ENCODE peak calls at places on chromosomes 16 and 17, in eight cellular contexts. One of them, this sample, is unnamed.

GRCh38 chr17:62150471-62150870 is 85.4 kb upstream of the MED13 start:
- DNase-seq in HFF-Myc: no peak
- DNase-seq in GM06990: no peak
- DNase-seq in GM12865: no peak
- DNase-seq in uterus: no peak
- DNase-seq in A549: no peak
- DNase-seq in foreskin fibroblast: no peak
- DNase-seq in PC-9: no peak
- DNase-seq in this sample: no peak

GRCh38 chr16:85144026-85144915 is 32.0 kb upstream of the CIBAR2 start:
- DNase-seq in HFF-Myc: no peak
- DNase-seq in PC-9: peak
- DNase-seq in foreskin fibroblast: no peak
- DNase-seq in GM06990: no peak
- DNase-seq in GM12865: no peak
- DNase-seq in A549: no peak
- DNase-seq in uterus: no peak
- DNase-seq in this sample: no peak

GRCh38 chr16:50667497-50668367 is 13.4 kb downstream of the SNX20 start:
- DNase-seq in PC-9: no peak
- DNase-seq in A549: no peak
- DNase-seq in uterus: no peak
- DNase-seq in GM06990: no peak
- DNase-seq in foreskin fibroblast: no peak
- DNase-seq in GM12865: peak
- DNase-seq in HFF-Myc: no peak
- DNase-seq in this sample: no peak

GRCh38 chr16:65523258-65523950 is 401.5 kb upstream of the CDH11 start:
- DNase-seq in foreskin fibroblast: no peak
- DNase-seq in GM12865: no peak
- DNase-seq in uterus: no peak
- DNase-seq in A549: no peak
- DNase-seq in PC-9: no peak
- DNase-seq in GM06990: no peak
- DNase-seq in HFF-Myc: no peak
- DNase-seq in this sample: no peak

GRCh38 chr16:81939164-81940067 is 71.9 kb downstream of the SDR42E1 start:
- DNase-seq in PC-9: no peak
- DNase-seq in uterus: no peak
- DNase-seq in HFF-Myc: no peak
- DNase-seq in foreskin fibroblast: no peak
- DNase-seq in A549: no peak
- DNase-seq in GM06990: no peak
- DNase-seq in GM12865: no peak
- DNase-seq in this sample: no peak

GRCh38 chr17:67624886-67625656 is 92.7 kb upstream of the NOL11 start:
- DNase-seq in A549: no peak
- DNase-seq in PC-9: no peak
- DNase-seq in foreskin fibroblast: no peak
- DNase-seq in GM06990: no peak
- DNase-seq in uterus: no peak
- DNase-seq in GM12865: no peak
- DNase-seq in HFF-Myc: no peak
- DNase-seq in this sample: no peak

GRCh38 chr16:3095869-3096268 is 3.2 kb downstream of the ZSCAN10 start:
- DNase-seq in HFF-Myc: no peak
- DNase-seq in uterus: no peak
- DNase-seq in foreskin fibroblast: no peak
- DNase-seq in GM12865: peak
- DNase-seq in A549: peak
- DNase-seq in GM06990: peak
- DNase-seq in PC-9: no peak
- DNase-seq in this sample: peak

GRCh38 chr17:14621826-14622621 is 321.1 kb downstream of the HS3ST3B1 start:
- DNase-seq in uterus: no peak
- DNase-seq in A549: no peak
- DNase-seq in GM12865: no peak
- DNase-seq in GM06990: no peak
- DNase-seq in HFF-Myc: no peak
- DNase-seq in PC-9: no peak
- DNase-seq in foreskin fibroblast: no peak
- DNase-seq in this sample: no peak

GRCh38 chr16:55999683-56000082 is 124.5 kb upstream of the CES5A start:
- DNase-seq in HFF-Myc: no peak
- DNase-seq in A549: no peak
- DNase-seq in GM12865: no peak
- DNase-seq in foreskin fibroblast: no peak
- DNase-seq in uterus: no peak
- DNase-seq in PC-9: no peak
- DNase-seq in GM06990: no peak
- DNase-seq in this sample: no peak

GRCh38 chr17:76710863-76711611 is at the start of gene MXRA7:
- DNase-seq in PC-9: peak
- DNase-seq in foreskin fibroblast: peak
- DNase-seq in GM12865: peak
- DNase-seq in GM06990: peak
- DNase-seq in A549: peak
- DNase-seq in HFF-Myc: no peak
- DNase-seq in uterus: peak
- DNase-seq in this sample: no peak

GRCh38 chr16:68190745-68191510 is 45.0 kb downstream of the ESRP2 start:
- DNase-seq in HFF-Myc: no peak
- DNase-seq in GM12865: no peak
- DNase-seq in GM06990: no peak
- DNase-seq in A549: no peak
- DNase-seq in PC-9: no peak
- DNase-seq in uterus: no peak
- DNase-seq in foreskin fibroblast: peak
- DNase-seq in this sample: no peak

GRCh38 chr17:40331743-40332641 is 23.0 kb downstream of the RARA start:
- DNase-seq in uterus: peak
- DNase-seq in foreskin fibroblast: no peak
- DNase-seq in PC-9: peak
- DNase-seq in A549: no peak
- DNase-seq in GM06990: no peak
- DNase-seq in GM12865: no peak
- DNase-seq in HFF-Myc: no peak
- DNase-seq in this sample: no peak

GRCh38 chr17:36742267-36743000 is 141.1 kb downstream of the MRM1 start:
- DNase-seq in PC-9: no peak
- DNase-seq in A549: no peak
- DNase-seq in uterus: no peak
- DNase-seq in HFF-Myc: no peak
- DNase-seq in foreskin fibroblast: no peak
- DNase-seq in GM12865: no peak
- DNase-seq in GM06990: no peak
- DNase-seq in this sample: no peak

GRCh38 chr16:69270395-69270794 is 40.8 kb upstream of the VPS4A start:
- DNase-seq in GM06990: no peak
- DNase-seq in GM12865: no peak
- DNase-seq in foreskin fibroblast: no peak
- DNase-seq in PC-9: no peak
- DNase-seq in A549: no peak
- DNase-seq in HFF-Myc: no peak
- DNase-seq in uterus: no peak
- DNase-seq in this sample: no peak

GRCh38 chr17:46994993-46995392 is 15.9 kb upstream of the RPRML start:
- DNase-seq in foreskin fibroblast: no peak
- DNase-seq in HFF-Myc: no peak
- DNase-seq in GM12865: no peak
- DNase-seq in PC-9: no peak
- DNase-seq in A549: no peak
- DNase-seq in uterus: no peak
- DNase-seq in GM06990: no peak
- DNase-seq in this sample: no peak

GRCh38 chr16:71428883-71429282 is 13.0 kb downstream of the TLE7 start:
- DNase-seq in PC-9: no peak
- DNase-seq in GM12865: no peak
- DNase-seq in foreskin fibroblast: no peak
- DNase-seq in uterus: no peak
- DNase-seq in HFF-Myc: no peak
- DNase-seq in GM06990: no peak
- DNase-seq in A549: no peak
- DNase-seq in this sample: no peak

GRCh38 chr17:20153231-20153630 is 144.1 kb downstream of the SPECC1 start:
- DNase-seq in GM06990: no peak
- DNase-seq in foreskin fibroblast: no peak
- DNase-seq in A549: no peak
- DNase-seq in GM12865: peak
- DNase-seq in uterus: no peak
- DNase-seq in PC-9: no peak
- DNase-seq in HFF-Myc: no peak
- DNase-seq in this sample: no peak

GRCh38 chr17:9911089-9911488 is 6.0 kb upstream of the RCVRN start:
- DNase-seq in HFF-Myc: no peak
- DNase-seq in foreskin fibroblast: no peak
- DNase-seq in PC-9: no peak
- DNase-seq in GM06990: no peak
- DNase-seq in GM12865: no peak
- DNase-seq in uterus: no peak
- DNase-seq in A549: no peak
- DNase-seq in this sample: no peak

GRCh38 chr16:51243836-51244483 is 92.9 kb upstream of the SALL1 start:
- DNase-seq in HFF-Myc: no peak
- DNase-seq in A549: peak
- DNase-seq in foreskin fibroblast: no peak
- DNase-seq in GM06990: no peak
- DNase-seq in PC-9: no peak
- DNase-seq in uterus: peak
- DNase-seq in GM12865: no peak
- DNase-seq in this sample: no peak

GRCh38 chr17:830950-831349 is 48.8 kb downstream of the MRM3 start:
- DNase-seq in PC-9: no peak
- DNase-seq in GM06990: no peak
- DNase-seq in HFF-Myc: no peak
- DNase-seq in uterus: no peak
- DNase-seq in A549: no peak
- DNase-seq in GM12865: no peak
- DNase-seq in foreskin fibroblast: no peak
- DNase-seq in this sample: no peak

GRCh38 chr16:31351937-31352315 is 3.0 kb upstream of the ITGAX start:
- DNase-seq in GM06990: no peak
- DNase-seq in HFF-Myc: no peak
- DNase-seq in A549: no peak
- DNase-seq in uterus: no peak
- DNase-seq in foreskin fibroblast: no peak
- DNase-seq in GM12865: no peak
- DNase-seq in PC-9: no peak
- DNase-seq in this sample: no peak

GRCh38 chr17:17750881-17751280 is 69.6 kb downstream of the RAI1 start:
- DNase-seq in HFF-Myc: no peak
- DNase-seq in GM12865: peak
- DNase-seq in PC-9: no peak
- DNase-seq in uterus: no peak
- DNase-seq in foreskin fibroblast: no peak
- DNase-seq in A549: no peak
- DNase-seq in GM06990: peak
- DNase-seq in this sample: peak

GRCh38 chr17:57522436-57523005 is 222.6 kb downstream of the CCDC182 start:
- DNase-seq in GM06990: no peak
- DNase-seq in foreskin fibroblast: no peak
- DNase-seq in GM12865: no peak
- DNase-seq in PC-9: no peak
- DNase-seq in uterus: no peak
- DNase-seq in A549: no peak
- DNase-seq in HFF-Myc: no peak
- DNase-seq in this sample: no peak

GRCh38 chr17:81478119-81478518 is 34.5 kb downstream of the ACTG1 start:
- DNase-seq in uterus: no peak
- DNase-seq in GM12865: no peak
- DNase-seq in A549: no peak
- DNase-seq in GM06990: no peak
- DNase-seq in PC-9: no peak
- DNase-seq in foreskin fibroblast: no peak
- DNase-seq in HFF-Myc: no peak
- DNase-seq in this sample: no peak
- H3K4me3 ChIP-seq in uterus: no peak
- H3K4me3 ChIP-seq in GM12865: no peak
- H3K4me3 ChIP-seq in A549: no peak
- H3K4me3 ChIP-seq in GM06990: no peak
- H3K4me3 ChIP-seq in PC-9: no peak
- H3K4me3 ChIP-seq in foreskin fibroblast: no peak
- H3K4me3 ChIP-seq in HFF-Myc: no peak
- H3K4me3 ChIP-seq in this sample: no peak

GRCh38 chr16:46883690-46884512 is at the start of gene GPT2:
- DNase-seq in uterus: peak
- DNase-seq in foreskin fibroblast: peak
- DNase-seq in PC-9: peak
- DNase-seq in A549: peak
- DNase-seq in GM12865: peak
- DNase-seq in GM06990: peak
- DNase-seq in HFF-Myc: peak
- DNase-seq in this sample: peak
- TF ChIP-seq CTCF in uterus: no peak
- TF ChIP-seq CTCF in foreskin fibroblast: no peak
- TF ChIP-seq CTCF in PC-9: no peak
- TF ChIP-seq CTCF in A549: no peak
- TF ChIP-seq CTCF in GM12865: no peak
- TF ChIP-seq CTCF in GM06990: no peak
- TF ChIP-seq CTCF in HFF-Myc: no peak
- TF ChIP-seq CTCF in this sample: peak

GRCh38 chr16:18942069-18942468 is 15.9 kb upstream of the SMG1 start:
- DNase-seq in GM06990: no peak
- DNase-seq in A549: no peak
- DNase-seq in PC-9: no peak
- DNase-seq in HFF-Myc: no peak
- DNase-seq in GM12865: no peak
- DNase-seq in foreskin fibroblast: no peak
- DNase-seq in uterus: no peak
- DNase-seq in this sample: no peak
- H3K4me3 ChIP-seq in GM06990: no peak
- H3K4me3 ChIP-seq in A549: no peak
- H3K4me3 ChIP-seq in PC-9: no peak
- H3K4me3 ChIP-seq in HFF-Myc: no peak
- H3K4me3 ChIP-seq in GM12865: no peak
- H3K4me3 ChIP-seq in foreskin fibroblast: no peak
- H3K4me3 ChIP-seq in uterus: no peak
- H3K4me3 ChIP-seq in this sample: no peak

GRCh38 chr17:66427134-66427533 is 124.7 kb downstream of the PRKCA start:
- DNase-seq in foreskin fibroblast: no peak
- DNase-seq in GM06990: no peak
- DNase-seq in PC-9: no peak
- DNase-seq in A549: no peak
- DNase-seq in GM12865: no peak
- DNase-seq in HFF-Myc: no peak
- DNase-seq in uterus: no peak
- DNase-seq in this sample: no peak

GRCh38 chr17:66429680-66430079 is 127.3 kb downstream of the PRKCA start:
- DNase-seq in GM12865: no peak
- DNase-seq in HFF-Myc: no peak
- DNase-seq in uterus: no peak
- DNase-seq in A549: no peak
- DNase-seq in PC-9: no peak
- DNase-seq in GM06990: no peak
- DNase-seq in foreskin fibroblast: no peak
- DNase-seq in this sample: no peak

GRCh38 chr17:66423436-66423922 is 121.1 kb downstream of the PRKCA start:
- DNase-seq in GM12865: no peak
- DNase-seq in uterus: no peak
- DNase-seq in HFF-Myc: no peak
- DNase-seq in GM06990: no peak
- DNase-seq in foreskin fibroblast: no peak
- DNase-seq in A549: no peak
- DNase-seq in PC-9: no peak
- DNase-seq in this sample: no peak

GRCh38 chr17:66425751-66426396 is 123.5 kb downstream of the PRKCA start:
- DNase-seq in PC-9: no peak
- DNase-seq in GM12865: no peak
- DNase-seq in uterus: no peak
- DNase-seq in A549: no peak
- DNase-seq in HFF-Myc: no peak
- DNase-seq in GM06990: no peak
- DNase-seq in foreskin fibroblast: no peak
- DNase-seq in this sample: no peak

GRCh38 chr17:66426397-66427033 is 124.1 kb downstream of the PRKCA start:
- DNase-seq in A549: no peak
- DNase-seq in foreskin fibroblast: no peak
- DNase-seq in GM06990: peak
- DNase-seq in PC-9: no peak
- DNase-seq in HFF-Myc: no peak
- DNase-seq in GM12865: peak
- DNase-seq in uterus: no peak
- DNase-seq in this sample: peak
- TF ChIP-seq CTCF in A549: peak
- TF ChIP-seq CTCF in foreskin fibroblast: no peak
- TF ChIP-seq CTCF in GM06990: peak
- TF ChIP-seq CTCF in PC-9: peak
- TF ChIP-seq CTCF in HFF-Myc: peak
- TF ChIP-seq CTCF in GM12865: peak
- TF ChIP-seq CTCF in uterus: no peak
- TF ChIP-seq CTCF in this sample: peak